ENCODE peak calls at places on chromosomes 12 and 14, in seven cellular contexts. M is fibroblast of mammary gland; A is psoas muscle; R is endothelial cell; G is activated CD4-positive, CD25-positive, alpha-beta regulatory T cell; J is colonic mucosa; U is substantia nigra. E is an unnamed sample.
A peak's percentile ranks its signal among the peaks of the same experiment; 100 is the strongest.

GRCh38 chr14:68195126-68195525 is 375.5 kb downstream of the RAD51B start:
- DNase-seq in M (no peak), A (no peak), R (no peak), G (no peak), J (no peak), U (no peak), E (no peak)

GRCh38 chr12:92439397-92439779 is 263.4 kb upstream of the PLEKHG7 start:
- DNase-seq in M (peak; percentile 87), A (peak; percentile 12), R (no peak), G (no peak), J (no peak), U (no peak), E (no peak)

GRCh38 chr12:129530517-129530916 is 373.3 kb downstream of the TMEM132D start:
- DNase-seq in M (no peak), A (no peak), R (no peak), G (no peak), J (no peak), U (no peak), E (no peak)

GRCh38 chr12:106139422-106140141 is 828 bp upstream of the NUAK1 start:
- DNase-seq in M (peak; percentile 54), A (peak; percentile 87), R (peak; percentile 70), G (no peak), J (peak; percentile 81), U (peak; percentile 57), E (peak; percentile 16)

GRCh38 chr12:92144045-92144630 is 1.5 kb downstream of the BTG1 start:
- DNase-seq in M (peak; percentile 99), A (peak; percentile 48), R (peak; percentile 74), G (peak; percentile 48), J (peak; percentile 84), U (peak; percentile 48), E (peak; percentile 67)

GRCh38 chr12:50325890-50326391 is 42.6 kb upstream of the LIMA1 start:
- DNase-seq in M (no peak), A (no peak), R (no peak), G (no peak), J (peak; percentile 56), U (no peak), E (no peak)

GRCh38 chr14:35818346-35819115 is 7.6 kb upstream of the BRMS1L start:
- DNase-seq in M (peak; percentile 56), A (no peak), R (peak; percentile 40), G (no peak), J (no peak), U (peak; percentile 21), E (no peak)

GRCh38 chr12:106758349-106758951 is 16.0 kb upstream of the RIC8B start:
- DNase-seq in M (no peak), A (no peak), R (no peak), G (no peak), J (peak; percentile 81), U (no peak), E (no peak)

GRCh38 chr12:6374781-6375150 is 597 bp downstream of the SCNN1A start:
- DNase-seq in M (no peak), A (no peak), R (no peak), G (no peak), J (no peak), U (no peak), E (no peak)

GRCh38 chr12:1373887-1374286 is 220.5 kb downstream of the FBXL14 start:
- DNase-seq in M (peak; percentile 89), A (no peak), R (no peak), G (no peak), J (no peak), U (no peak), E (no peak)

GRCh38 chr12:89529738-89530137 is 3.9 kb upstream of the POC1B start:
- DNase-seq in M (peak; percentile 67), A (no peak), R (no peak), G (no peak), J (no peak), U (no peak), E (no peak)

GRCh38 chr12:67804168-67804567 is 155.6 kb downstream of the DYRK2 start:
- DNase-seq in M (no peak), A (no peak), R (no peak), G (no peak), J (no peak), U (no peak), E (no peak)

GRCh38 chr12:19044430-19044829 is 85.1 kb upstream of the PLEKHA5 start:
- DNase-seq in M (no peak), A (no peak), R (no peak), G (no peak), J (no peak), U (no peak), E (no peak)

GRCh38 chr12:50662121-50662480 is 101.8 kb upstream of the ATF1 start:
- DNase-seq in M (no peak), A (no peak), R (no peak), G (no peak), J (no peak), U (no peak), E (no peak)

GRCh38 chr14:104245075-104245474 is 106.7 kb downstream of the KIF26A start:
- DNase-seq in M (no peak), A (no peak), R (no peak), G (no peak), J (no peak), U (no peak), E (no peak)

E was measured in CD8-positive, alpha-beta T cell.